ENCODE peak calls at places on chromosomes 4 and X, in seven cellular contexts. G is adipocyte, I is SK-N-MC, X is K562, M is PC-3, Y is IMR-90, B is fibroblast of lung. V is an unnamed sample.

GRCh38 chr4:84915396-84915780 is 51.1 kb downstream of the WDFY3 start:
- DNase-seq in B (no peak), Y (peak; percentile 16), X (no peak), I (no peak), G (peak; percentile 34), M (no peak), V (no peak)

GRCh38 chr4:156968479-156968984 is 3.1 kb downstream of the PDGFC start:
- DNase-seq in X (peak; percentile 23), I (peak; percentile 85), B (peak; percentile 86), M (peak; percentile 81), G (peak; percentile 86), Y (peak; percentile 85), V (peak; percentile 85)

GRCh38 chr4:168856312-168856711 is 153.7 kb downstream of the CBR4 start:
- DNase-seq in I (no peak), M (peak; percentile 16), X (no peak), G (peak; percentile 62), Y (peak; percentile 97), B (peak; percentile 96), V (no peak)

GRCh38 chr4:15990570-15991285 is 27.8 kb upstream of the FGFBP2 start:
- DNase-seq in G (no peak), M (peak; percentile 19), I (no peak), X (no peak), B (peak; percentile 10), Y (no peak), V (no peak)

GRCh38 chr4:154822775-154823174 is 41.7 kb downstream of the RBM46 start:
- DNase-seq in I (peak; percentile 28), Y (peak; percentile 84), G (peak; percentile 93), X (no peak), B (peak; percentile 66), M (peak; percentile 36), V (no peak)

GRCh38 chr4:152535236-152535902 is 523 bp downstream of the FBXW7 start:
- DNase-seq in X (peak; percentile 23), Y (no peak), I (no peak), M (no peak), G (peak; percentile 46), B (no peak), V (no peak)

GRCh38 chrX:77899081-77899828 is at the start of gene COX7B:
- DNase-seq in Y (peak; percentile 96), B (peak; percentile 92), G (peak; percentile 96), M (peak; percentile 99), X (peak; percentile 94), I (peak; percentile 93), V (peak; percentile 81)

GRCh38 chr4:89152972-89153371 is 41.6 kb downstream of the TIGD2 start:
- DNase-seq in M (no peak), G (no peak), I (peak; percentile 52), B (peak; percentile 6), X (no peak), Y (no peak), V (peak; percentile 69)

GRCh38 chrX:2691543-2692220 is 587 bp downstream of the CD99 start:
- DNase-seq in X (peak; percentile 40), M (peak; percentile 46), B (peak; percentile 47), Y (peak; percentile 31), I (no peak), G (peak; percentile 76), V (no peak)

GRCh38 chr4:165761968-165762367 is 111.1 kb upstream of the TLL1 start:
- DNase-seq in X (no peak), B (peak; percentile 22), M (no peak), I (no peak), G (no peak), Y (no peak), V (no peak)

GRCh38 chr4:15873117-15873516 is 65.4 kb downstream of the FGFBP1 start:
- DNase-seq in M (no peak), X (no peak), G (no peak), Y (no peak), I (no peak), B (no peak), V (no peak)

GRCh38 chr4:169744601-169745000 is 13.1 kb downstream of the HPF1 start:
- DNase-seq in X (no peak), M (peak; percentile 27), Y (no peak), B (no peak), G (peak; percentile 21), I (no peak), V (no peak)

GRCh38 chrX:101417190-101417589 is 9.2 kb downstream of the HNRNPH2 start:
- DNase-seq in G (no peak), I (no peak), X (peak; percentile 12), Y (no peak), B (no peak), M (no peak), V (no peak)

GRCh38 chrX:31609130-31609529 is 537.3 kb upstream of the FTHL17 start:
- DNase-seq in B (peak; percentile 83), X (no peak), I (no peak), M (peak; percentile 1), G (peak; percentile 87), Y (peak; percentile 91), V (no peak)

GRCh38 chr4:54228064-54228527 is 997 bp upstream of the PDGFRA start:
- DNase-seq in B (peak; percentile 68), I (no peak), X (peak; percentile 32), Y (peak; percentile 82), G (peak; percentile 95), M (peak; percentile 83), V (peak; percentile 95)

GRCh38 chr4:119189638-119190037 is 22.9 kb upstream of the USP53 start:
- DNase-seq in G (peak; percentile 86), M (no peak), X (no peak), Y (no peak), B (no peak), I (no peak), V (no peak)

GRCh38 chr4:186666252-186666651 is 57.4 kb downstream of the FAT1 start:
- DNase-seq in B (no peak), Y (peak; percentile 26), G (no peak), X (no peak), I (no peak), M (no peak), V (no peak)

GRCh38 chrX:115949900-115950822 is 220.4 kb upstream of the AGTR2 start:
- DNase-seq in X (no peak), I (no peak), B (no peak), G (no peak), Y (no peak), M (peak; percentile 35), V (peak; percentile 86)

GRCh38 chr4:42398448-42399355 is 1.4 kb downstream of the SHISA3 start:
- DNase-seq in B (no peak), I (no peak), G (no peak), Y (no peak), X (no peak), M (peak; percentile 9), V (peak; percentile 84)

GRCh38 chr4:1293531-1293941 is 3.8 kb downstream of the MAEA start:
- DNase-seq in M (no peak), I (no peak), B (no peak), X (no peak), G (no peak), Y (no peak), V (peak; percentile 34)

GRCh38 chr4:123624959-123625358 is 228.4 kb downstream of the SPRY1 start:
- DNase-seq in X (no peak), Y (no peak), B (no peak), M (no peak), G (no peak), I (no peak), V (no peak)

GRCh38 chr4:48602222-48602621 is 112.2 kb downstream of the ZAR1 start:
- DNase-seq in M (peak; percentile 82), Y (peak; percentile 75), I (no peak), X (no peak), G (peak; percentile 48), B (peak; percentile 82), V (no peak)

GRCh38 chrX:12946838-12947544 is 27.9 kb upstream of the TMSB4X start:
- DNase-seq in M (peak; percentile 93), Y (peak; percentile 82), B (peak; percentile 78), G (peak; percentile 95), I (peak; percentile 47), X (peak; percentile 89), V (peak; percentile 97)
- H3K9ac ChIP-seq in M (peak overlapping the region; percentile 72), Y (peak overlapping the region; percentile 8), B (no peak overlapping the region), G (peak overlapping the region; percentile 63), I (no peak overlapping the region), X (peak overlapping the region; percentile 54), V (peak overlapping the region; percentile 12)

GRCh38 chr4:140246216-140246615 is 92.2 kb upstream of the MAML3 start:
- DNase-seq in B (no peak), Y (no peak), M (no peak), I (no peak), G (no peak), X (no peak), V (no peak)

GRCh38 chr4:140242357-140243284 is 88.6 kb upstream of the MAML3 start:
- DNase-seq in B (no peak), I (no peak), G (no peak), M (peak; percentile 32), X (no peak), Y (no peak), V (no peak)

GRCh38 chr4:140240237-140240636 is 86.3 kb upstream of the MAML3 start:
- DNase-seq in B (no peak), G (no peak), M (no peak), I (no peak), Y (no peak), X (no peak), V (no peak)

GRCh38 chr4:140244328-140244727 is 90.3 kb upstream of the MAML3 start:
- DNase-seq in B (no peak), X (no peak), M (no peak), Y (no peak), I (no peak), G (no peak), V (no peak)

GRCh38 chr4:140243345-140243753 is 89.4 kb upstream of the MAML3 start:
- DNase-seq in Y (no peak), X (no peak), G (no peak), B (no peak), I (no peak), M (peak; percentile 75), V (no peak)
- H3K9ac ChIP-seq in Y (no peak overlapping the region), X (no peak overlapping the region), G (no peak overlapping the region), B (no peak overlapping the region), I (peak overlapping the region; percentile 21), M (no peak overlapping the region), V (no peak overlapping the region)

GRCh38 chrX:121000589-121000988 is 15.0 kb upstream of the CT47A1 start:
- DNase-seq in Y (no peak), G (peak; percentile 18), I (peak; percentile 12), M (peak; percentile 75), X (peak; percentile 46), B (peak; percentile 9), V (no peak)
- H3K9ac ChIP-seq in Y (no peak overlapping the region), G (no peak overlapping the region), I (no peak overlapping the region), M (no peak overlapping the region), X (no peak overlapping the region), B (no peak overlapping the region), V (no peak overlapping the region)

GRCh38 chrX:16839224-16839851 is 30.8 kb downstream of the RBBP7 start:
- DNase-seq in I (no peak), M (no peak), G (no peak), Y (no peak), B (peak; percentile 39), X (peak; percentile 38), V (no peak)

GRCh38 chrX:16834811-16835210 is 35.4 kb downstream of the RBBP7 start:
- DNase-seq in X (no peak), I (no peak), Y (no peak), G (no peak), M (no peak), B (peak; percentile 57), V (no peak)

GRCh38 chrX:16839852-16840460 is 30.2 kb downstream of the RBBP7 start:
- DNase-seq in B (peak; percentile 87), I (no peak), G (peak; percentile 77), M (peak; percentile 43), Y (peak; percentile 85), X (peak; percentile 29), V (peak; percentile 80)

GRCh38 chrX:16836371-16836770 is 33.8 kb downstream of the RBBP7 start:
- DNase-seq in B (peak; percentile 34), Y (peak; percentile 13), G (no peak), X (peak; percentile 8), I (no peak), M (peak; percentile 9), V (peak; percentile 88)

GRCh38 chrX:16838202-16839066 is 31.7 kb downstream of the RBBP7 start:
- DNase-seq in Y (peak; percentile 80), I (no peak), X (no peak), B (peak; percentile 86), G (peak; percentile 78), M (no peak), V (no peak)
- H3K9ac ChIP-seq in Y (no peak overlapping the region), I (no peak overlapping the region), X (no peak overlapping the region), B (no peak overlapping the region), G (peak overlapping the region; percentile 33), M (no peak overlapping the region), V (no peak overlapping the region)

V was measured in endodermal cell.